ENCODE peak calls at places on chromosomes 2 and 18, in eight cellular contexts. One of them, this sample, is unnamed.

GRCh38 chr2:7835693-7836680 is 845.9 kb upstream of the ID2 start:
- DNase-seq in GM20000: peak; percentile 42
- DNase-seq in tibial nerve: no peak
- DNase-seq in neuronal stem cell: no peak
- DNase-seq in NAMALWA: peak; percentile 83
- DNase-seq in aorta: no peak
- DNase-seq in cardiac muscle cell: no peak
- DNase-seq in NCI-H2081: no peak
- DNase-seq in this sample: peak; percentile 18

GRCh38 chr18:58161659-58162058 is 117.6 kb downstream of the NEDD4L start:
- DNase-seq in GM20000: no peak
- DNase-seq in tibial nerve: no peak
- DNase-seq in neuronal stem cell: no peak
- DNase-seq in NAMALWA: peak; percentile 30
- DNase-seq in aorta: no peak
- DNase-seq in cardiac muscle cell: peak; percentile 44
- DNase-seq in NCI-H2081: no peak
- DNase-seq in this sample: no peak

GRCh38 chr18:43772907-43773306 is 495.6 kb upstream of the SYT4 start:
- DNase-seq in GM20000: no peak
- DNase-seq in tibial nerve: no peak
- DNase-seq in neuronal stem cell: no peak
- DNase-seq in NAMALWA: no peak
- DNase-seq in aorta: no peak
- DNase-seq in cardiac muscle cell: peak; percentile 1
- DNase-seq in NCI-H2081: no peak
- DNase-seq in this sample: no peak

GRCh38 chr2:230268606-230269222 is 43.2 kb downstream of the SP140 start:
- DNase-seq in GM20000: no peak
- DNase-seq in tibial nerve: no peak
- DNase-seq in neuronal stem cell: no peak
- DNase-seq in NAMALWA: no peak
- DNase-seq in aorta: no peak
- DNase-seq in cardiac muscle cell: peak; percentile 60
- DNase-seq in NCI-H2081: no peak
- DNase-seq in this sample: peak; percentile 13

GRCh38 chr18:73942956-73943355 is 204.7 kb downstream of the FBXO15 start:
- DNase-seq in GM20000: no peak
- DNase-seq in tibial nerve: no peak
- DNase-seq in neuronal stem cell: no peak
- DNase-seq in NAMALWA: no peak
- DNase-seq in aorta: no peak
- DNase-seq in cardiac muscle cell: no peak
- DNase-seq in NCI-H2081: no peak
- DNase-seq in this sample: no peak

GRCh38 chr2:127080226-127080940 is 26.6 kb downstream of the BIN1 start:
- DNase-seq in GM20000: no peak
- DNase-seq in tibial nerve: no peak
- DNase-seq in neuronal stem cell: no peak
- DNase-seq in NAMALWA: no peak
- DNase-seq in aorta: no peak
- DNase-seq in cardiac muscle cell: no peak
- DNase-seq in NCI-H2081: no peak
- DNase-seq in this sample: no peak

GRCh38 chr2:85064927-85065630 is 68.1 kb upstream of the TCF7L1 start:
- DNase-seq in GM20000: no peak
- DNase-seq in tibial nerve: no peak
- DNase-seq in neuronal stem cell: no peak
- DNase-seq in NAMALWA: no peak
- DNase-seq in aorta: no peak
- DNase-seq in cardiac muscle cell: no peak
- DNase-seq in NCI-H2081: no peak
- DNase-seq in this sample: no peak

GRCh38 chr18:60506682-60507081 is 134.1 kb upstream of the MC4R start:
- DNase-seq in GM20000: no peak
- DNase-seq in tibial nerve: no peak
- DNase-seq in neuronal stem cell: no peak
- DNase-seq in NAMALWA: no peak
- DNase-seq in aorta: no peak
- DNase-seq in cardiac muscle cell: no peak
- DNase-seq in NCI-H2081: no peak
- DNase-seq in this sample: no peak

GRCh38 chr2:102674370-102674769 is 55.0 kb downstream of the SLC9A2 start:
- DNase-seq in GM20000: no peak
- DNase-seq in tibial nerve: no peak
- DNase-seq in neuronal stem cell: no peak
- DNase-seq in NAMALWA: no peak
- DNase-seq in aorta: no peak
- DNase-seq in cardiac muscle cell: no peak
- DNase-seq in NCI-H2081: no peak
- DNase-seq in this sample: no peak

GRCh38 chr2:101967826-101968498 is 23.8 kb upstream of the IL1R2 start:
- DNase-seq in GM20000: no peak
- DNase-seq in tibial nerve: no peak
- DNase-seq in neuronal stem cell: no peak
- DNase-seq in NAMALWA: no peak
- DNase-seq in aorta: no peak
- DNase-seq in cardiac muscle cell: peak; percentile 83
- DNase-seq in NCI-H2081: no peak
- DNase-seq in this sample: no peak

GRCh38 chr2:11128258-11128951 is 26.9 kb upstream of the SLC66A3 start:
- DNase-seq in GM20000: no peak
- DNase-seq in tibial nerve: no peak
- DNase-seq in neuronal stem cell: no peak
- DNase-seq in NAMALWA: no peak
- DNase-seq in aorta: peak; percentile 45
- DNase-seq in cardiac muscle cell: peak; percentile 48
- DNase-seq in NCI-H2081: no peak
- DNase-seq in this sample: no peak

GRCh38 chr2:26352892-26353291 is 6.3 kb upstream of the ADGRF3 start:
- DNase-seq in GM20000: no peak
- DNase-seq in tibial nerve: no peak
- DNase-seq in neuronal stem cell: no peak
- DNase-seq in NAMALWA: no peak
- DNase-seq in aorta: no peak
- DNase-seq in cardiac muscle cell: no peak
- DNase-seq in NCI-H2081: no peak
- DNase-seq in this sample: no peak

GRCh38 chr2:117359266-117359970 is 455.1 kb upstream of the DDX18 start:
- DNase-seq in GM20000: no peak
- DNase-seq in tibial nerve: no peak
- DNase-seq in neuronal stem cell: no peak
- DNase-seq in NAMALWA: no peak
- DNase-seq in aorta: no peak
- DNase-seq in cardiac muscle cell: no peak
- DNase-seq in NCI-H2081: peak; percentile 67
- DNase-seq in this sample: no peak

GRCh38 chr18:79069792-79070151 is 578 bp downstream of the ATP9B start:
- DNase-seq in GM20000: peak; percentile 40
- DNase-seq in tibial nerve: no peak
- DNase-seq in neuronal stem cell: no peak
- DNase-seq in NAMALWA: peak; percentile 60
- DNase-seq in aorta: no peak
- DNase-seq in cardiac muscle cell: no peak
- DNase-seq in NCI-H2081: no peak
- DNase-seq in this sample: no peak

GRCh38 chr2:228526687-228527086 is 345.2 kb upstream of the SPHKAP start:
- DNase-seq in GM20000: no peak
- DNase-seq in tibial nerve: no peak
- DNase-seq in neuronal stem cell: no peak
- DNase-seq in NAMALWA: no peak
- DNase-seq in aorta: no peak
- DNase-seq in cardiac muscle cell: no peak
- DNase-seq in NCI-H2081: no peak
- DNase-seq in this sample: no peak

GRCh38 chr2:177064417-177064816 is 148.2 kb upstream of the HNRNPA3 start:
- DNase-seq in GM20000: no peak
- DNase-seq in tibial nerve: no peak
- DNase-seq in neuronal stem cell: no peak
- DNase-seq in NAMALWA: no peak
- DNase-seq in aorta: no peak
- DNase-seq in cardiac muscle cell: no peak
- DNase-seq in NCI-H2081: no peak
- DNase-seq in this sample: no peak

GRCh38 chr2:176398783-176399182 is 129.5 kb downstream of the MTX2 start:
- DNase-seq in GM20000: no peak
- DNase-seq in tibial nerve: no peak
- DNase-seq in neuronal stem cell: no peak
- DNase-seq in NAMALWA: peak; percentile 6
- DNase-seq in aorta: no peak
- DNase-seq in cardiac muscle cell: peak; percentile 12
- DNase-seq in NCI-H2081: no peak
- DNase-seq in this sample: no peak

GRCh38 chr18:4433762-4434161 is 21.3 kb downstream of the DLGAP1 start:
- DNase-seq in GM20000: no peak
- DNase-seq in tibial nerve: no peak
- DNase-seq in neuronal stem cell: no peak
- DNase-seq in NAMALWA: no peak
- DNase-seq in aorta: no peak
- DNase-seq in cardiac muscle cell: no peak
- DNase-seq in NCI-H2081: no peak
- DNase-seq in this sample: no peak

GRCh38 chr2:391658-392170 is 103.8 kb upstream of the ALKAL2 start:
- DNase-seq in GM20000: no peak
- DNase-seq in tibial nerve: no peak
- DNase-seq in neuronal stem cell: no peak
- DNase-seq in NAMALWA: no peak
- DNase-seq in aorta: no peak
- DNase-seq in cardiac muscle cell: no peak
- DNase-seq in NCI-H2081: no peak
- DNase-seq in this sample: no peak

GRCh38 chr2:120007851-120008250 is 5.0 kb upstream of the EPB41L5 start:
- DNase-seq in GM20000: no peak
- DNase-seq in tibial nerve: no peak
- DNase-seq in neuronal stem cell: no peak
- DNase-seq in NAMALWA: no peak
- DNase-seq in aorta: no peak
- DNase-seq in cardiac muscle cell: no peak
- DNase-seq in NCI-H2081: no peak
- DNase-seq in this sample: no peak

GRCh38 chr2:71767663-71768062 is 314.3 kb downstream of the DYSF start:
- DNase-seq in GM20000: no peak
- DNase-seq in tibial nerve: no peak
- DNase-seq in neuronal stem cell: no peak
- DNase-seq in NAMALWA: no peak
- DNase-seq in aorta: no peak
- DNase-seq in cardiac muscle cell: no peak
- DNase-seq in NCI-H2081: no peak
- DNase-seq in this sample: no peak

GRCh38 chr2:198304859-198305258 is 500.5 kb downstream of the PLCL1 start:
- DNase-seq in GM20000: no peak
- DNase-seq in tibial nerve: no peak
- DNase-seq in neuronal stem cell: no peak
- DNase-seq in NAMALWA: no peak
- DNase-seq in aorta: no peak
- DNase-seq in cardiac muscle cell: no peak
- DNase-seq in NCI-H2081: no peak
- DNase-seq in this sample: no peak

GRCh38 chr2:8848328-8849100 is 11.1 kb upstream of the KIDINS220 start:
- DNase-seq in GM20000: no peak
- DNase-seq in tibial nerve: no peak
- DNase-seq in neuronal stem cell: no peak
- DNase-seq in NAMALWA: no peak
- DNase-seq in aorta: no peak
- DNase-seq in cardiac muscle cell: no peak
- DNase-seq in NCI-H2081: no peak
- DNase-seq in this sample: no peak

GRCh38 chr2:171389325-171389724 is 44.5 kb downstream of the METTL8 start:
- DNase-seq in GM20000: no peak
- DNase-seq in tibial nerve: no peak
- DNase-seq in neuronal stem cell: no peak
- DNase-seq in NAMALWA: no peak
- DNase-seq in aorta: no peak
- DNase-seq in cardiac muscle cell: no peak
- DNase-seq in NCI-H2081: no peak
- DNase-seq in this sample: no peak

GRCh38 chr2:175293776-175294175 is 112.3 kb upstream of the ATP5MC3 start:
- DNase-seq in GM20000: no peak
- DNase-seq in tibial nerve: no peak
- DNase-seq in neuronal stem cell: no peak
- DNase-seq in NAMALWA: no peak
- DNase-seq in aorta: no peak
- DNase-seq in cardiac muscle cell: no peak
- DNase-seq in NCI-H2081: no peak
- DNase-seq in this sample: no peak

GRCh38 chr2:12330916-12331315 is 385.8 kb upstream of the TRIB2 start:
- DNase-seq in GM20000: no peak
- DNase-seq in tibial nerve: no peak
- DNase-seq in neuronal stem cell: no peak
- DNase-seq in NAMALWA: no peak
- DNase-seq in aorta: no peak
- DNase-seq in cardiac muscle cell: peak; percentile 45
- DNase-seq in NCI-H2081: no peak
- DNase-seq in this sample: no peak

GRCh38 chr18:7626922-7627440 is 59.9 kb downstream of the PTPRM start:
- DNase-seq in GM20000: no peak
- DNase-seq in tibial nerve: no peak
- DNase-seq in neuronal stem cell: no peak
- DNase-seq in NAMALWA: no peak
- DNase-seq in aorta: no peak
- DNase-seq in cardiac muscle cell: peak; percentile 56
- DNase-seq in NCI-H2081: no peak
- DNase-seq in this sample: no peak

GRCh38 chr2:135052042-135052876 is at the start of gene RAB3GAP1:
- DNase-seq in GM20000: peak; percentile 88
- DNase-seq in tibial nerve: peak; percentile 42
- DNase-seq in neuronal stem cell: peak; percentile 66
- DNase-seq in NAMALWA: peak; percentile 93
- DNase-seq in aorta: peak; percentile 92
- DNase-seq in cardiac muscle cell: peak; percentile 90
- DNase-seq in NCI-H2081: peak; percentile 66
- DNase-seq in this sample: peak; percentile 91